ENCODE peak calls at places on chromosomes 7 and 10, in six cellular contexts. Z is IMR-90, T is H9, Y is mesenchymal stem cell, G is H1, K is trophoblast cell. R is an unnamed sample.

GRCh38 chr7:150820148-150820547 is 19.6 kb downstream of the TMEM176A start:
- DNase-seq in Z (no peak), K (no peak), G (no peak), T (no peak), Y (no peak), R (no peak)

GRCh38 chr7:130292682-130293257 is at the start of gene CPA4:
- DNase-seq in Z (peak), G (no peak), K (peak), T (no peak), Y (peak), R (no peak)

GRCh38 chr7:99293167-99293566 is 20.5 kb downstream of the MYH16 start:
- DNase-seq in Z (no peak), G (no peak), Y (no peak), T (no peak), K (no peak), R (no peak)

GRCh38 chr7:29278362-29279070 is 83.9 kb downstream of the CHN2 start:
- DNase-seq in T (no peak), Y (no peak), G (no peak), K (no peak), Z (no peak), R (no peak)

GRCh38 chr10:110789604-110790428 is 81.9 kb upstream of the PDCD4 start:
- DNase-seq in Z (no peak), Y (no peak), K (no peak), G (no peak), T (no peak), R (no peak)

GRCh38 chr10:86255405-86256251 is 111.0 kb downstream of the GRID1 start:
- DNase-seq in Z (no peak), K (no peak), G (no peak), T (peak), Y (no peak), R (no peak)

GRCh38 chr7:94069154-94069739 is 65.1 kb upstream of the BET1 start:
- DNase-seq in Z (peak), K (peak), G (no peak), T (no peak), Y (peak), R (no peak)

GRCh38 chr10:739403-739802 is 49.9 kb upstream of the DIP2C start:
- DNase-seq in Z (no peak), T (no peak), G (no peak), K (no peak), Y (no peak), R (no peak)

GRCh38 chr7:44213206-44213871 is 12.6 kb downstream of the YKT6 start:
- DNase-seq in Z (no peak), T (no peak), Y (no peak), K (no peak), G (no peak), R (no peak)

GRCh38 chr7:101516849-101517248 is 112.2 kb downstream of the MYL10 start:
- DNase-seq in T (no peak), G (no peak), Y (no peak), K (no peak), Z (no peak), R (no peak)

GRCh38 chr10:79436850-79437103 is 8.6 kb downstream of the ZCCHC24 start:
- DNase-seq in Z (no peak), Y (no peak), T (no peak), K (no peak), G (no peak), R (no peak)

GRCh38 chr7:1081336-1081735 is 6.6 kb upstream of the GPER1 start:
- DNase-seq in Y (no peak), K (no peak), Z (no peak), G (no peak), T (no peak), R (no peak)

GRCh38 chr7:152504367-152504766 is 68.6 kb upstream of the KMT2C start:
- DNase-seq in T (no peak), K (peak), G (no peak), Y (no peak), Z (no peak), R (no peak)

GRCh38 chr7:19143930-19144574 is 1.2 kb downstream of the FERD3L start:
- DNase-seq in T (peak), G (no peak), K (no peak), Y (no peak), Z (no peak), R (no peak)

GRCh38 chr10:12432402-12433189 is 83.2 kb downstream of the CAMK1D start:
- DNase-seq in K (no peak), T (no peak), G (no peak), Z (no peak), Y (no peak), R (no peak)

GRCh38 chr10:73113543-73113942 is 3.3 kb downstream of the NUDT13 start:
- DNase-seq in Y (no peak), Z (peak), K (no peak), G (no peak), T (no peak), R (no peak)

GRCh38 chr10:122326385-122326784 is 48.1 kb upstream of the PLEKHA1 start:
- DNase-seq in K (no peak), Z (no peak), T (no peak), G (no peak), Y (no peak), R (no peak)

GRCh38 chr7:20896996-20897395 is 110.3 kb upstream of the SP8 start:
- DNase-seq in Y (no peak), Z (no peak), G (no peak), T (no peak), K (no peak), R (no peak)

GRCh38 chr10:132329565-132330485 is 2.2 kb upstream of the LRRC27 start:
- DNase-seq in Y (peak), K (peak), Z (peak), G (no peak), T (no peak), R (no peak)

GRCh38 chr10:31395695-31396094 is 76.7 kb downstream of the ZEB1 start:
- DNase-seq in Z (no peak), G (no peak), T (no peak), K (no peak), Y (no peak), R (no peak)

GRCh38 chr10:84138478-84139125 is 707 bp upstream of the GHITM start:
- DNase-seq in Z (peak), K (peak), T (no peak), Y (peak), G (no peak), R (no peak)

GRCh38 chr7:67470256-67470751 is 473.7 kb downstream of the TYW1 start:
- DNase-seq in T (no peak), K (no peak), Y (no peak), G (no peak), Z (no peak), R (peak)

GRCh38 chr7:21251166-21251806 is 176.6 kb upstream of the SP4 start:
- DNase-seq in T (no peak), Y (no peak), G (no peak), Z (no peak), K (no peak), R (no peak)

GRCh38 chr10:123154943-123155505 is 822 bp downstream of the BUB3 start:
- DNase-seq in K (peak), T (peak), G (no peak), Z (peak), Y (peak), R (no peak)

GRCh38 chr10:72953687-72954086 is 919 bp downstream of the PLA2G12B start:
- DNase-seq in G (no peak), T (peak), Z (no peak), Y (no peak), K (no peak), R (peak)

GRCh38 chr10:9009505-9009904 is 955.0 kb downstream of the GATA3 start:
- DNase-seq in Y (peak), T (no peak), Z (no peak), G (no peak), K (peak), R (no peak)

GRCh38 chr7:73704640-73705550 is 14.6 kb downstream of the STX1A start:
- DNase-seq in Y (no peak), G (no peak), Z (peak), T (no peak), K (no peak), R (no peak)

GRCh38 chr10:48762104-48763042 is 77.7 kb downstream of the WDFY4 start:
- DNase-seq in Y (no peak), K (no peak), Z (no peak), G (no peak), T (no peak), R (no peak)

GRCh38 chr7:24767878-24768569 is 10.8 kb upstream of the GSDME start:
- DNase-seq in T (no peak), K (no peak), Y (no peak), G (no peak), Z (no peak), R (no peak)

GRCh38 chr10:117139581-117140524 is 1.8 kb upstream of the VAX1 start:
- DNase-seq in G (no peak), Y (no peak), T (peak), K (no peak), Z (no peak), R (no peak)

GRCh38 chr7:44639701-44640321 is 33.4 kb downstream of the OGDH start:
- DNase-seq in T (peak), K (peak), G (no peak), Z (peak), Y (peak), R (peak)

GRCh38 chr10:93515963-93516450 is 19.6 kb downstream of the CEP55 start:
- DNase-seq in Y (no peak), T (no peak), Z (no peak), G (no peak), K (no peak), R (no peak)

GRCh38 chr10:93515071-93515962 is 18.9 kb downstream of the CEP55 start:
- DNase-seq in G (no peak), T (no peak), K (peak), Y (no peak), Z (no peak), R (no peak)

GRCh38 chr10:93513091-93513490 is 16.7 kb downstream of the CEP55 start:
- DNase-seq in K (no peak), G (no peak), Z (no peak), Y (no peak), T (no peak), R (no peak)

GRCh38 chr10:93512565-93512964 is 16.2 kb downstream of the CEP55 start:
- DNase-seq in Z (peak), K (no peak), G (no peak), T (no peak), Y (no peak), R (no peak)

DNA sequence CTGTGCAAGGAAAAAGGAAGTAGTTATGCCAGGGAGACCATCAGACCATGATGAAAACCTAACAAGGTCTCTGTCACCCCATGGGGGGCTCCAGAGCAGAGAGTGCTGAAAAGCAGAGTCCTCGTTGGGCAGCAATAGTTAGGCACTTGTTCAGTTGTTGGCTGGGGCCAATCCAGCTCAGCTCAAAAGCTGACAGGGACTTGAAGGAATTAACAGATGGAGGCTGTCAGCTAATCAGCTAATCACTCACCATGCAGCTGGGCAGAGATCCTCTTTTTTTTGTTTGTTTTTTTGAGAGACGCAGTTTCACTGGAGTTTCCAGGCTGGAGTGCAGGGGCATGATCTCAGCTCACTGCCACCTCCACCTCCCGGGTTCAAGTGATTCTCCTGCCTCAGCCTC is 18.1 kb downstream of the CEP55 start:
- DNase-seq in Z (peak), K (no peak), T (no peak), G (no peak), Y (no peak), R (no peak)
- H4K91ac ChIP-seq in Z (no peak), K (no peak), T (no peak), G (no peak), Y (no peak), R (no peak)

GRCh38 chr7:27031289-27032172 is 64.3 kb downstream of the HOXA1 start:
- DNase-seq in G (no peak), Y (peak), Z (peak), T (no peak), K (peak), R (no peak)
- H4K91ac ChIP-seq in G (no peak), Y (no peak), Z (no peak), T (no peak), K (no peak), R (no peak)

GRCh38 chr10:105148921-105149320 is 507.8 kb downstream of the SORCS3 start:
- DNase-seq in Y (no peak), T (no peak), K (no peak), Z (no peak), G (no peak), R (no peak)
- H4K91ac ChIP-seq in Y (no peak), T (no peak), K (no peak), Z (no peak), G (no peak), R (no peak)

DNA sequence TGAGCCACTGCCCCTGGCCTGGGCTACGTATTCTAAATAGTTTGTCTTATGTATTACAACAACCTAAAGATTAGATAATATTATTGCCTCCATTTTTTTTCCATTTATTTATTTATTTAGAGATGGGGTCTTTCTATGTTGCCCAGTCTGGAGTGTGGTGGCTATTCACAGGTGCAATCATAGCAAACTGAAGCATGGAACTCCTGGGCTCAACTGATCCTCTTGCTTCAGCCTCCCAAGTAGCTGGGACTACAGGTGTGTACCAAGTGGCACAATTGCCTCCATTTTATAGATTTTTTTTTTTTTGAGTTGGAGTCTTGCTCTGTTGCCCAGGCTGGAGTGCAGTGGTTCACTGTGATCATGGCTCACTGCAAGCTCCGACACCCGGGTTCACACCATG is 6.5 kb upstream of the TRA2A start:
- DNase-seq in Z (no peak), K (no peak), G (no peak), T (no peak), Y (no peak), R (no peak)
- H4K91ac ChIP-seq in Z (no peak), K (no peak), G (no peak), T (no peak), Y (no peak), R (no peak)

R was measured in neuronal stem cell.